ENCODE peak calls at places on chromosomes 11 and 22, in nine cellular contexts. B, L, G, T, V, E, A, X and Q are unnamed samples.
A peak's percentile ranks its signal among the peaks of the same experiment; 100 is the strongest.

GRCh38 chr11:19595499-19595839 is 117.2 kb upstream of the NAV2 start:
- DNase-seq in B (no peak), L (no peak), G (no peak), T (no peak), V (peak; percentile 68), E (no peak), A (no peak), X (no peak), Q (no peak)

GRCh38 chr11:2348986-2349385 is 28.1 kb upstream of the CD81 start:
- DNase-seq in B (no peak), L (no peak), G (peak; percentile 18), T (no peak), V (peak; percentile 33), E (no peak), A (no peak), X (no peak), Q (peak; percentile 54)

GRCh38 chr11:112881461-112881860 is 79.8 kb upstream of the NCAM1 start:
- DNase-seq in B (peak; percentile 94), L (no peak), G (peak; percentile 35), T (peak; percentile 85), V (peak; percentile 6), E (peak; percentile 56), A (no peak), X (peak; percentile 83), Q (peak; percentile 62)

GRCh38 chr11:38543311-38543710 is 1945.3 kb upstream of the RAG2 start:
- DNase-seq in B (peak; percentile 16), L (no peak), G (peak; percentile 40), T (no peak), V (peak; percentile 51), E (no peak), A (no peak), X (no peak), Q (no peak)

GRCh38 chr11:58616594-58616993 is 5.9 kb upstream of the CNTF start:
- DNase-seq in B (no peak), L (no peak), G (peak; percentile 69), T (peak; percentile 66), V (peak; percentile 92), E (no peak), A (no peak), X (no peak), Q (peak; percentile 93)

GRCh38 chr22:22942511-22943329 is 55.1 kb downstream of the IGLL5 start:
- DNase-seq in B (peak; percentile 93), L (peak; percentile 94), G (peak; percentile 18), T (peak; percentile 55), V (peak; percentile 70), E (no peak), A (peak; percentile 91), X (no peak), Q (peak; percentile 49)

GRCh38 chr11:73236879-73237278 is 18.8 kb downstream of the P2RY2 start:
- DNase-seq in B (peak; percentile 77), L (peak; percentile 65), G (no peak), T (no peak), V (peak; percentile 51), E (no peak), A (peak; percentile 67), X (peak; percentile 62), Q (no peak)

GRCh38 chr22:36245805-36246356 is 6.6 kb upstream of the APOL2 start:
- DNase-seq in B (no peak), L (no peak), G (no peak), T (no peak), V (no peak), E (no peak), A (no peak), X (no peak), Q (no peak)

GRCh38 chr11:2328040-2328439 is 26.2 kb downstream of the TSPAN32 start:
- DNase-seq in B (no peak), L (no peak), G (no peak), T (no peak), V (no peak), E (no peak), A (no peak), X (no peak), Q (no peak)

GRCh38 chr11:26204110-26204509 is 127.8 kb upstream of the ANO3 start:
- DNase-seq in B (no peak), L (no peak), G (no peak), T (no peak), V (no peak), E (no peak), A (no peak), X (no peak), Q (no peak)

GRCh38 chr11:63906585-63906984 is 10.4 kb downstream of the RCOR2 start:
- DNase-seq in B (peak; percentile 43), L (peak; percentile 47), G (no peak), T (no peak), V (peak; percentile 36), E (no peak), A (peak; percentile 70), X (no peak), Q (no peak)

GRCh38 chr11:115623021-115623451 is 118.8 kb upstream of the CADM1 start:
- DNase-seq in B (peak; percentile 39), L (no peak), G (peak; percentile 80), T (peak; percentile 91), V (peak; percentile 55), E (peak; percentile 69), A (no peak), X (peak; percentile 72), Q (peak; percentile 96)

GRCh38 chr11:3796346-3796745 is 1.0 kb downstream of the NUP98 start:
- DNase-seq in B (no peak), L (no peak), G (no peak), T (no peak), V (no peak), E (no peak), A (no peak), X (no peak), Q (no peak)

GRCh38 chr11:8086001-8086479 is 5.0 kb downstream of the TUB start:
- DNase-seq in B (no peak), L (no peak), G (no peak), T (no peak), V (no peak), E (no peak), A (no peak), X (no peak), Q (no peak)

GRCh38 chr11:116533186-116533825 is 239.5 kb downstream of the BUD13 start:
- DNase-seq in B (peak; percentile 23), L (no peak), G (no peak), T (no peak), V (no peak), E (no peak), A (no peak), X (no peak), Q (no peak)

GRCh38 chr22:49788492-49788891 is 39.2 kb downstream of the BRD1 start:
- DNase-seq in B (no peak), L (no peak), G (no peak), T (peak; percentile 84), V (no peak), E (peak; percentile 70), A (no peak), X (peak; percentile 89), Q (peak; percentile 42)

GRCh38 chr22:40180403-40180802 is 2.7 kb downstream of the TNRC6B start:
- DNase-seq in B (no peak), L (no peak), G (no peak), T (no peak), V (peak; percentile 47), E (no peak), A (no peak), X (no peak), Q (no peak)

GRCh38 chr22:32005453-32005852 is 37.6 kb upstream of the SLC5A1 start:
- DNase-seq in B (peak; percentile 79), L (no peak), G (no peak), T (no peak), V (peak; percentile 38), E (no peak), A (no peak), X (no peak), Q (peak; percentile 34)